ENCODE peak calls at places on chromosome 19, in seven cellular contexts. G, O, R, M, L, N and K are unnamed samples.

GRCh38 chr19:18613589-18614234 is 1.0 kb downstream of the TMEM59L start:
- DNase-seq in O (no peak), R (no peak), L (no peak), N (peak; percentile 52), G (no peak), M (no peak), K (no peak)

GRCh38 chr19:51514866-51515481 is 13.4 kb upstream of the SIGLEC12 start:
- DNase-seq in N (peak; percentile 56), M (no peak), O (peak; percentile 22), L (no peak), R (no peak), G (peak; percentile 51), K (peak; percentile 51)

GRCh38 chr19:39237200-39238184 is 7.3 kb downstream of the IFNL3 start:
- DNase-seq in L (no peak), O (no peak), G (no peak), N (no peak), M (peak; percentile 18), R (no peak), K (peak; percentile 21)

GRCh38 chr19:54229146-54229545 is 6.3 kb upstream of the LILRB3 start:
- DNase-seq in R (no peak), M (no peak), G (no peak), O (no peak), N (no peak), L (no peak), K (no peak)

GRCh38 chr19:10797078-10797477 is 38.9 kb downstream of the TMED1 start:
- DNase-seq in M (no peak), R (no peak), O (no peak), L (no peak), N (no peak), G (no peak), K (no peak)

GRCh38 chr19:39212377-39212742 is 8.3 kb upstream of the SYCN start:
- DNase-seq in L (peak; percentile 14), G (peak; percentile 66), R (no peak), M (no peak), O (no peak), N (peak; percentile 71), K (peak; percentile 18)

GRCh38 chr19:48967346-48968178 is 2.5 kb downstream of the FTL start:
- DNase-seq in G (no peak), L (peak; percentile 69), O (no peak), M (no peak), N (no peak), R (peak; percentile 58), K (peak; percentile 86)

GRCh38 chr19:48681127-48681470 is 8.3 kb upstream of the NTN5 start:
- DNase-seq in N (no peak), G (no peak), M (no peak), O (no peak), L (no peak), R (no peak), K (peak; percentile 93)

GRCh38 chr19:51686171-51686570 is 7.0 kb upstream of the SPACA6 start:
- DNase-seq in M (no peak), N (no peak), G (no peak), R (no peak), L (peak; percentile 54), O (no peak), K (no peak)

GRCh38 chr19:10404888-10405808 is 1.8 kb upstream of the CDC37 start:
- DNase-seq in L (no peak), O (no peak), M (no peak), G (peak; percentile 42), N (peak; percentile 37), R (no peak), K (no peak)

GRCh38 chr19:50264483-50265186 is 61.2 kb downstream of the MYH14 start:
- DNase-seq in G (no peak), R (no peak), N (no peak), O (no peak), M (no peak), L (no peak), K (no peak)

GRCh38 chr19:18090545-18091216 is 3.9 kb upstream of the IL12RB1 start:
- DNase-seq in G (no peak), O (no peak), R (no peak), L (no peak), N (no peak), M (no peak), K (no peak)

GRCh38 chr19:39407644-39408391 is 1.2 kb downstream of the ZFP36 start:
- DNase-seq in N (peak; percentile 13), O (no peak), G (no peak), R (no peak), L (peak; percentile 39), M (peak; percentile 76), K (peak; percentile 50)

GRCh38 chr19:34096020-34096915 is 76.0 kb upstream of the LSM14A start:
- DNase-seq in L (no peak), O (no peak), M (no peak), N (peak; percentile 80), G (peak; percentile 72), R (no peak), K (peak; percentile 69)

GRCh38 chr19:18590273-18591272 is 2.0 kb downstream of the REX1BD start:
- DNase-seq in M (peak; percentile 82), G (peak; percentile 89), O (no peak), R (no peak), N (peak; percentile 98), L (no peak), K (peak; percentile 70)

GRCh38 chr19:1307320-1307719 is 21.6 kb downstream of the EFNA2 start:
- DNase-seq in O (no peak), G (no peak), R (no peak), L (no peak), N (no peak), M (no peak), K (no peak)

GRCh38 chr19:7926021-7926726 is at the start of gene CTXN1:
- DNase-seq in G (peak; percentile 94), O (no peak), L (peak; percentile 90), M (no peak), N (peak; percentile 91), R (peak; percentile 66), K (peak; percentile 85)

GRCh38 chr19:55590621-55591020 is 8.7 kb downstream of the FIZ1 start:
- DNase-seq in N (peak; percentile 44), O (no peak), R (no peak), L (no peak), M (no peak), G (no peak), K (peak; percentile 9)

GRCh38 chr19:289651-290538 is 1.3 kb downstream of the PLPP2 start:
- DNase-seq in O (no peak), M (peak; percentile 86), L (peak; percentile 42), G (peak; percentile 27), R (no peak), N (no peak), K (no peak)

GRCh38 chr19:33685541-33685940 is 63.8 kb downstream of the CHST8 start:
- DNase-seq in O (no peak), L (no peak), R (no peak), G (peak; percentile 73), N (no peak), M (no peak), K (no peak)

GRCh38 chr19:29871143-29871542 is 59.4 kb downstream of the CCNE1 start:
- DNase-seq in R (no peak), G (no peak), N (no peak), O (no peak), M (no peak), L (peak; percentile 34), K (no peak)

GRCh38 chr19:5430237-5430636 is 25.0 kb upstream of the ZNRF4 start:
- DNase-seq in O (no peak), L (no peak), N (peak; percentile 33), R (no peak), G (no peak), M (no peak), K (no peak)

GRCh38 chr19:7705387-7706187 is 3.7 kb upstream of the FCER2 start:
- DNase-seq in N (no peak), R (peak; percentile 47), O (no peak), M (peak; percentile 18), G (no peak), L (peak; percentile 51), K (no peak)

GRCh38 chr19:37466798-37467607 is at the start of gene ZNF569:
- DNase-seq in L (peak; percentile 94), O (peak; percentile 90), G (peak; percentile 81), N (peak; percentile 93), M (peak; percentile 87), R (peak; percentile 90), K (peak; percentile 91)
- H3K9me3 ChIP-seq in L (no peaks in the 10 kb centered on the region), O (peaks cover 1% of the 10 kb centered on the region), G (no peaks in the 10 kb centered on the region), N (no peaks in the 10 kb centered on the region), M (peaks cover 11% of the 10 kb centered on the region), R (peaks cover 18% of the 10 kb centered on the region), K (no peaks in the 10 kb centered on the region)

GRCh38 chr19:23785982-23786381 is 27.3 kb upstream of the ZNF681 start:
- DNase-seq in M (no peak), L (no peak), G (no peak), R (no peak), O (no peak), N (no peak), K (no peak)
- H3K9me3 ChIP-seq in M (peaks cover 6% of the 10 kb centered on the region), L (no peaks in the 10 kb centered on the region), G (no peaks in the 10 kb centered on the region), R (no peaks in the 10 kb centered on the region), O (no peaks in the 10 kb centered on the region), N (no peaks in the 10 kb centered on the region), K (no peaks in the 10 kb centered on the region)

DNA sequence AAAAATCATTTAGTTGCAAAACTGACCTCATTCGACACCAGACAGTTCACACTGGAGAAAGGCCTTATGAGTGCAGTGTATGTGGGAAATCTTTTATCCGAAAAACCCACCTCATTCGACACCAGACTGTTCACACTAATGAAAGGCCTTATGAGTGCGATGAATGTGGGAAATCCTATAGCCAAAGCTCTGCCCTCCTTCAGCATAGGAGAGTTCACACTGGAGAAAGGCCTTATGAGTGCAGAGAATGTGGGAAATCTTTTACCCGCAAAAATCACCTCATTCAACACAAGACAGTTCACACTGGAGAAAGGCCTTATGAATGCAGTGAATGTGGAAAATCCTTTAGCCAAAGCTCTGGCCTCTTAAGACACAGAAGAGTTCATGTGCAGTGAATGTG is 7.1 kb upstream of the ZNF134 start:
- DNase-seq in R (no peak), M (no peak), G (no peak), O (no peak), N (no peak), L (no peak), K (no peak)
- H3K9me3 ChIP-seq in R (peaks cover 46% of the 10 kb centered on the region), M (peaks cover 71% of the 10 kb centered on the region), G (no peaks in the 10 kb centered on the region), O (peaks cover 16% of the 10 kb centered on the region), N (no peaks in the 10 kb centered on the region), L (no peaks in the 10 kb centered on the region), K (no peaks in the 10 kb centered on the region)

DNA sequence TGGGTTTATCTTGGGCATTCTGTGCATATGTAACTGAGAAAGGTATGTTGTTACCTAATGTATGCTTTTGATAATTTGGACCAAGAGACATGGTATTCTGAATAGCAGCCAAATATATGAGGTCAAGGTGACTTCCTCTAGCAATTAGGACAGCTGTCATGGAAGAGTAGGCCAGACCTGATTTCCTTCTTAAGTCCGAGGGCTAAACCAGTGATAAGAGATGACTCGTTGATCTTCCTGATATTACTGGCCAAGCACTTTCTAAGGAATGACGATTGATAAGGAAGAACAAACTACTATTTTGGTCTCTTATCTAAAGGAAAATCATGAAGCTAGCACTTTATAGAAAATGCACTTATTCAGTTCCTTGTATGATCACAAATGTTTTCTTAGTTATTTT is 42.7 kb downstream of the ARHGAP35 start:
- DNase-seq in N (no peak), G (no peak), L (no peak), M (no peak), R (no peak), O (no peak), K (no peak)
- H3K9me3 ChIP-seq in N (no peaks in the 10 kb centered on the region), G (no peaks in the 10 kb centered on the region), L (no peaks in the 10 kb centered on the region), M (no peaks in the 10 kb centered on the region), R (no peaks in the 10 kb centered on the region), O (no peaks in the 10 kb centered on the region), K (no peaks in the 10 kb centered on the region)